ENCODE peak calls at places on chromosomes 2 and 18, in five cellular contexts. H is K562, R is kidney, O is left lung, C is mammary epithelial cell. L is an unnamed sample.

GRCh38 chr2:19775838-19776237 is 125.9 kb downstream of the TTC32 start:
- DNase-seq in O (no peak), C (no peak), R (no peak), H (no peak), L (no peak)

GRCh38 chr2:150526827-150527226 is 39.4 kb upstream of the RND3 start:
- DNase-seq in R (no peak), O (no peak), C (peak; percentile 95), H (no peak), L (no peak)

GRCh38 chr2:29562896-29563295 is 358.5 kb downstream of the ALK start:
- DNase-seq in O (no peak), R (no peak), H (no peak), C (no peak), L (no peak)

GRCh38 chr2:26430826-26431225 is 29.1 kb downstream of the DRC1 start:
- DNase-seq in O (no peak), C (no peak), R (no peak), H (no peak), L (no peak)

GRCh38 chr18:49224130-49224529 is 236.3 kb downstream of the DYM start:
- DNase-seq in O (no peak), C (peak; percentile 32), R (no peak), H (peak; percentile 10), L (no peak)

GRCh38 chr18:61703508-61703907 is 189.3 kb downstream of the RNF152 start:
- DNase-seq in C (no peak), R (no peak), O (no peak), H (no peak), L (no peak)

GRCh38 chr2:203432811-203433210 is 102.3 kb downstream of the RAPH1 start:
- DNase-seq in O (no peak), R (no peak), H (no peak), C (no peak), L (no peak)

GRCh38 chr2:42916394-42916793 is 124.0 kb upstream of the HAAO start:
- DNase-seq in H (no peak), C (no peak), R (no peak), O (no peak), L (no peak)

GRCh38 chr2:102418421-102418961 is 4.5 kb upstream of the IL18RAP start:
- DNase-seq in O (no peak), C (peak; percentile 14), R (no peak), H (peak; percentile 80), L (no peak)

GRCh38 chr2:57936216-57936615 is 110.4 kb upstream of the VRK2 start:
- DNase-seq in H (no peak), C (peak; percentile 23), R (no peak), O (no peak), L (no peak)

GRCh38 chr2:218881744-218882462 is 1.3 kb downstream of the WNT10A start:
- DNase-seq in H (no peak), R (peak; percentile 58), O (no peak), C (no peak), L (peak; percentile 74)

GRCh38 chr2:218882463-218882821 is 1.8 kb downstream of the WNT10A start:
- DNase-seq in R (no peak), O (no peak), H (no peak), C (no peak), L (no peak)

GRCh38 chr2:218878941-218879761 is 1.5 kb upstream of the WNT10A start:
- DNase-seq in H (no peak), C (no peak), R (peak; percentile 59), O (peak; percentile 41), L (peak; percentile 78)

GRCh38 chr2:218879881-218880748 is 537 bp upstream of the WNT10A start:
- DNase-seq in C (no peak), O (peak; percentile 68), R (peak; percentile 95), H (no peak), L (peak; percentile 96)

GRCh38 chr2:218880749-218881594 is at the start of gene WNT10A:
- DNase-seq in R (peak; percentile 63), H (no peak), C (no peak), O (no peak), L (peak; percentile 75)
- H3K4me1 ChIP-seq in R (no peaks in the 10 kb centered on the region), H (no peaks in the 10 kb centered on the region), C (peaks cover 36% of the 10 kb centered on the region), O (peaks cover 9% of the 10 kb centered on the region), L (peaks cover 96% of the 10 kb centered on the region)

DNA sequence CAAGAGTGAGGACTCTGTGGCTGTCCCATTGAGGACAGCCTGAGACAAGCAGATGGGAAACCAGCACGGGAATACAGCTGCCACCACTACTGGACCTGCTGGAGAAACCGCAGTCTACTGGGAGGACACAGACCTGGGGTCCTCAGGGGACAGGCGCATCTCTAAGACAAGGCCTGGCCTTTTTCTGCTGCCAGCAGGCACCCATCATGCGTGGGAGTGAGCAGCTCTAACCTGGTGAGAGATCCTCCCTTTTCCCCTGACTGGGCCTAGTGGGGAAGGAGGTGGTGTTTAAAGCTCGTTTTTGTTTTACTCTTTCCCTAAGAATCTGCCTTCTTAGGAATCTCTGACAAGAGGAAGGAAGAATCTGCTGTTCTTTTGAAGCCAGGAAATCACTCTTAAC is 36.6 kb downstream of the CYRIA start:
- DNase-seq in H (no peak), O (no peak), R (no peak), C (no peak), L (no peak)
- H3K4me1 ChIP-seq in H (peaks cover 66% of the 10 kb centered on the region), O (peaks cover 26% of the 10 kb centered on the region), R (no peaks in the 10 kb centered on the region), C (peaks cover 4% of the 10 kb centered on the region), L (peaks cover 60% of the 10 kb centered on the region)

GRCh38 chr2:217859926-217860325 is 142.9 kb downstream of the TNS1 start:
- DNase-seq in H (no peak), R (no peak), O (no peak), C (no peak), L (peak; percentile 45)
- H3K4me1 ChIP-seq in H (no peaks in the 10 kb centered on the region), R (peaks cover 41% of the 10 kb centered on the region), O (peaks cover 9% of the 10 kb centered on the region), C (no peaks in the 10 kb centered on the region), L (peaks cover 2% of the 10 kb centered on the region)

GRCh38 chr18:23617412-23618009 is 31.2 kb upstream of the NPC1 start:
- DNase-seq in O (no peak), R (no peak), H (no peak), C (no peak), L (no peak)
- H3K4me1 ChIP-seq in O (peaks cover 8% of the 10 kb centered on the region), R (peaks cover 5% of the 10 kb centered on the region), H (no peaks in the 10 kb centered on the region), C (peaks cover 8% of the 10 kb centered on the region), L (no peaks in the 10 kb centered on the region)

DNA sequence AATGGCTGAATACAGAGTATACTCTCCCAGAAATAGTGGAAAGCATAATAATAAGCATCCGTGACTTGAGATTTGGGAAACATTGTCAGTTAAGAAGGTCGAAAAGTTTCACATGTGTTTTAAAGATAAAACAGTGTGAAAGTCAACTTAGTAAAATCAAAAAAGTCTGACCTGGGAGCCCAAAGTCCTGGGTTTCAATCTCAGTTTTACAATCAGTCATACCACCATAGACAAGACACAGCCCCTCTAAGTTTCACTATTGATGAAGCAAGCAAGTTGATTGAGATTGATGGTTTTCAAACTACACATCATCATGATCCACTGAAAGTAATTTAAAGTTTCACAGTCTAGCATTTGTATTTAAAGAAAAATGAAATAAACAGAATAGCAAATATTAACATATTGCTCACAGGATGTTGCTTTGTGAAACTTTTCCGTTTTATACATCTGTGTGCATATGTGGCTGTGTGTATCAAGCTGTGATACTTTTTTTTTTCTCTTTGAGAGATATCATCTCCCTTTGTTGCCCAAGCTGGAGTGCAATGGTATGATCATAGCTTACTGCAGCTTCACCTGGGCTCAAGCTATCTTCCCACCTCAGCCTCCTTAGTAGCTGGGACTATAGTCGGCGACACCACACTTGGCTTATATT is 71.1 kb downstream of the PIK3C3 start:
- DNase-seq in O (no peak), R (no peak), C (no peak), H (no peak), L (no peak)
- H3K4me1 ChIP-seq in O (no peaks in the 10 kb centered on the region), R (no peaks in the 10 kb centered on the region), C (no peaks in the 10 kb centered on the region), H (no peaks in the 10 kb centered on the region), L (no peaks in the 10 kb centered on the region)

DNA sequence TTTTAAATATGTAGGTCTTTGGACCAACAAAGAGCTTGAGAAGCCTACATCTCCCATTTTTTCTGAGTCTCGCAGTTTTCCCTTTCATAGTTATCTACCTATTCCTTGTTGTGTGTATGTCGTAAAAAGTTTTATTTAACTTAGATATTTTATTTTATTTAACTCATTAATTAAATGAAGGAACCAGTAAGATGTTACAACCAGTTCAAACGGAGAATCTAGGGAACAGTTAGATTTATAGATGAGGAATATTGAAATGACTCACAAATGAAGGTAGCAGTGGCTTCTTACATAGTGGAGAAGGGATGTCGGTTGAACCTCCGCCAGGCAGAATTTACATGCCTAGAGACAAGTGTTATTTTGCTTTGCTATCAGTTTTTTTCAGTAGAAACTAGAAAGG is 48.5 kb upstream of the ZNF638 start:
- DNase-seq in C (no peak), O (no peak), R (no peak), H (no peak), L (no peak)
- H3K4me1 ChIP-seq in C (no peaks in the 10 kb centered on the region), O (no peaks in the 10 kb centered on the region), R (no peaks in the 10 kb centered on the region), H (no peaks in the 10 kb centered on the region), L (no peaks in the 10 kb centered on the region)

DNA sequence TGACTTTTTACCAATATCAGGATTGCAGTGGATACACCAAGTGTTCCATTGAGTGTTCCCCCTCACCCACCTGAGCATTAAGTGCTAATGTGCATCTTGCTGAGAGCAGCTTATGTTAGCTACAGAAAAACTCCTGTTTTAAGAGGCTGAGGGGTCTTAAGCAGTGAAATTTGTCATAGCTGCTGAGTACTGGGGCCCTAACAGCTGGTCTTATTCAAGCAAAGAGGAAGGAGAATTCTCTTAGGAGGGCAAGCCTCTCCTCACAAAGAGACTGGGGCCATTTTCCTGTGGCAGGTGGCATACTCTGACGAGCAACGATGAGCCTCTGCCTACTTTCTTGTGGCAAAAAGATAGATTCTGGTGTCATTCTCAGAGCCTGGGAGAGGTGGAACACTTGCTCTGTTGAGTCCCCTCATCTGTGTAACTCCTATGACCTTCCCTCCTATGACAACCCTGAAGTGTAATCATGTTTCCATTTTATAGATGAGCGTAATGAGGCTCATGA is 53.2 kb downstream of the SPRED2 start:
- DNase-seq in C (no peak), R (no peak), H (no peak), O (no peak), L (no peak)
- H3K4me1 ChIP-seq in C (peaks cover 83% of the 10 kb centered on the region), R (peaks cover 54% of the 10 kb centered on the region), H (peaks cover 82% of the 10 kb centered on the region), O (peaks cover 29% of the 10 kb centered on the region), L (peaks cover 25% of the 10 kb centered on the region)

DNA sequence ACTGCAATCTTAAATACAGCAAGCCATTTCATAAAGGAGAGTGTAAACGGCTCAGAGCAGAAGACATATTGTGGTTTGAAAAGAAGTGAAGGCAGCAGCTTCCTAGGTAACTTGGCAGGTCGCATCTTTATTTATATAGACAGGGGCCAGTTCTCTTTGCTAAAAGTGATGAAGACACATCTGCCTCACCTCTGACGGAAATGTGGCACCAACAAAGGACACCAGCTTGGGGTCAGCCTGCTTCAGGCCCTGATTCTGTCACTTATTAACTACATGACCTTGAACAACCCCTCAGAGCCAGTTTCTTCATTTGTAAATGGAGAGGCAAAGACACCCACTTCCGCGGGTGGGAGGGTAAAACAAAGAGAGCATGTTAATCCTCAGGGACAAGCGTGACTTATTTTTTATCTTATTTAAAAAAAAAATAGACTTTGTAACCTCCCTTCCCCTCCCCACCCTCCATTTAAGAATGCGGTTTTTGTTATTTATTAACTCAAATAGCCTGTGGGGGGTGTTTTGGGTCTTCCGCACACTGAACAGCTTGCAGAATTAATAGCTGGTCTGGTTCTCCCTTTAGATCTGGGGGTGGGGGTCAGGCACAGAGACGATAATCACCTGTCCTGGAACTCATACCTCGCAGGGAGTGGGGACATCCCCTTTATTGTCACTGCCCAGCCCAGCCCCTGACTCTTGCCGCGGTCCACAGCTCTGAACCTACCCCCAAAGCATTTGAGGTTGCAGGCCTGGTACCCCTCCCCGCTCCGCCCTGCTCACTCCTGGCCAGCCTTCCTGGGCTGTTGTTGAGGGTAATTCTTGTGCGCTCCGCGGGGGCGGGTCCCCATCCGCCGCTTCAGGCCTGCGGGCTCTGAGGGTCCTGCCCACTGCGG is 64.2 kb upstream of the TMEM17 start:
- DNase-seq in H (no peak), O (peak; percentile 61), R (no peak), C (no peak), L (no peak)
- H3K4me1 ChIP-seq in H (no peaks in the 10 kb centered on the region), O (no peaks in the 10 kb centered on the region), R (peaks cover 28% of the 10 kb centered on the region), C (peaks cover 8% of the 10 kb centered on the region), L (peaks cover 9% of the 10 kb centered on the region)